ENCODE peak calls at places on chromosomes 12 and 14, in ten cellular contexts. H is psoas muscle, N is Peyer's patch, F is endothelial cell of umbilical vein, A is IMR-90, T is NT2/D1, X is left ventricle myocardium inferior, Q is H9, E is tibial artery, V is PC-3. Y is an unnamed sample. For H3K9me3 and H3K4me1, the result is how much of the 10 kb centered on the place peaks cover.

GRCh38 chr14:103186894-103187586 is 63.8 kb downstream of the TNFAIP2 start:
- DNase-seq in H (no peak), N (peak), F (no peak), A (no peak), T (peak), X (no peak), Q (peak), E (peak), V (no peak), Y (no peak)

GRCh38 chr12:126248871-126249403 is 1183.7 kb downstream of the AACS start:
- DNase-seq in H (no peak), N (no peak), F (no peak), A (no peak), T (peak), X (no peak), Q (no peak), E (no peak), V (no peak), Y (no peak)

GRCh38 chr14:74898694-74899093 is 17.0 kb downstream of the DLST start:
- DNase-seq in H (no peak), N (no peak), F (no peak), A (no peak), T (no peak), X (no peak), Q (no peak), E (no peak), V (no peak), Y (no peak)

GRCh38 chr14:102986810-102987579 is 64.5 kb downstream of the AMN start:
- DNase-seq in H (no peak), N (no peak), F (peak), A (peak), T (no peak), X (no peak), Q (no peak), E (peak), V (peak), Y (peak)

GRCh38 chr14:92489394-92490238 is 24.0 kb upstream of the RIN3 start:
- DNase-seq in H (no peak), N (no peak), F (no peak), A (no peak), T (no peak), X (no peak), Q (peak), E (no peak), V (no peak), Y (no peak)

GRCh38 chr14:39376671-39377403 is 55.4 kb downstream of the FBXO33 start:
- DNase-seq in H (no peak), N (no peak), F (peak), A (peak), T (no peak), X (no peak), Q (no peak), E (no peak), V (no peak), Y (peak)

GRCh38 chr12:21545557-21545956 is 19.5 kb downstream of the SPX start:
- DNase-seq in H (no peak), N (no peak), F (no peak), A (no peak), T (no peak), X (no peak), Q (no peak), E (no peak), V (no peak), Y (no peak)

GRCh38 chr14:66495214-66496098 is 9.3 kb downstream of the CCDC196 start:
- DNase-seq in H (no peak), N (peak), F (peak), A (peak), T (peak), X (no peak), Q (peak), E (no peak), V (peak), Y (peak)

GRCh38 chr14:24238123-24238522 is 4.3 kb downstream of the TINF2 start:
- DNase-seq in H (no peak), N (no peak), F (no peak), A (no peak), T (no peak), X (no peak), Q (no peak), E (peak), V (peak), Y (no peak)

GRCh38 chr12:121467638-121468403 is 67.9 kb downstream of the RNF34 start:
- DNase-seq in H (no peak), N (no peak), F (peak), A (no peak), T (no peak), X (no peak), Q (peak), E (peak), V (no peak), Y (peak)

GRCh38 chr12:109723311-109723791 is 9.7 kb downstream of the FAM222A start:
- DNase-seq in H (peak), N (peak), F (no peak), A (no peak), T (no peak), X (peak), Q (no peak), E (peak), V (no peak), Y (no peak)

GRCh38 chr12:123264642-123265041 is 7.0 kb downstream of the CDK2AP1 start:
- DNase-seq in H (no peak), N (no peak), F (no peak), A (no peak), T (no peak), X (no peak), Q (peak), E (no peak), V (no peak), Y (no peak)

GRCh38 chr14:99318959-99319295 is 46.9 kb upstream of the BCL11B start:
- DNase-seq in H (no peak), N (no peak), F (no peak), A (no peak), T (no peak), X (no peak), Q (no peak), E (no peak), V (no peak), Y (no peak)

GRCh38 chr12:120856980-120857379 is 47.2 kb downstream of the SPPL3 start:
- DNase-seq in H (no peak), N (no peak), F (no peak), A (no peak), T (no peak), X (no peak), Q (no peak), E (no peak), V (peak), Y (no peak)

GRCh38 chr12:125128806-125129571 is 63.8 kb downstream of the AACS start:
- DNase-seq in H (no peak), N (no peak), F (no peak), A (no peak), T (no peak), X (no peak), Q (no peak), E (no peak), V (no peak), Y (no peak)

GRCh38 chr14:77862154-77862783 is 62.4 kb downstream of the ADCK1 start:
- DNase-seq in H (peak), N (peak), F (peak), A (peak), T (peak), X (peak), Q (peak), E (peak), V (peak), Y (peak)

GRCh38 chr14:92563359-92563758 is 49.8 kb downstream of the RIN3 start:
- DNase-seq in H (no peak), N (no peak), F (no peak), A (peak), T (no peak), X (no peak), Q (no peak), E (no peak), V (peak), Y (peak)

GRCh38 chr14:100022772-100023451 is 42.3 kb upstream of the EVL start:
- DNase-seq in H (peak), N (no peak), F (no peak), A (peak), T (no peak), X (peak), Q (no peak), E (peak), V (no peak), Y (no peak)

GRCh38 chr12:77131977-77132490 is 66.7 kb upstream of the E2F7 start:
- DNase-seq in H (no peak), N (no peak), F (no peak), A (no peak), T (no peak), X (no peak), Q (no peak), E (no peak), V (peak), Y (no peak)

GRCh38 chr12:12384601-12385321 is 27.9 kb downstream of the BORCS5 start:
- DNase-seq in H (no peak), N (no peak), F (no peak), A (no peak), T (peak), X (no peak), Q (peak), E (no peak), V (no peak), Y (no peak)

GRCh38 chr12:97127061-97127460 is 220.0 kb downstream of the NEDD1 start:
- DNase-seq in H (no peak), N (no peak), F (peak), A (no peak), T (peak), X (no peak), Q (no peak), E (no peak), V (no peak), Y (no peak)

GRCh38 chr12:92582888-92583287 is 119.9 kb upstream of the PLEKHG7 start:
- DNase-seq in H (no peak), N (no peak), F (no peak), A (no peak), T (peak), X (no peak), Q (no peak), E (no peak), V (no peak), Y (no peak)

GRCh38 chr12:19003110-19003509 is 126.4 kb upstream of the PLEKHA5 start:
- DNase-seq in H (no peak), N (no peak), F (no peak), A (no peak), T (no peak), X (no peak), Q (no peak), E (no peak), V (no peak), Y (no peak)

GRCh38 chr14:64889352-64889751 is 9.6 kb upstream of the SPTB start:
- DNase-seq in H (no peak), N (no peak), F (no peak), A (peak), T (no peak), X (no peak), Q (no peak), E (no peak), V (peak), Y (no peak)

GRCh38 chr14:49908433-49908782 is 15.5 kb downstream of the ARF6 start:
- DNase-seq in H (no peak), N (no peak), F (no peak), A (no peak), T (no peak), X (no peak), Q (no peak), E (no peak), V (peak), Y (no peak)

GRCh38 chr12:98741615-98742265 is 96.7 kb downstream of the APAF1 start:
- DNase-seq in H (no peak), N (no peak), F (no peak), A (peak), T (peak), X (no peak), Q (no peak), E (no peak), V (no peak), Y (no peak)

GRCh38 chr14:22426711-22427110 is 162.3 kb downstream of the DAD1 start:
- DNase-seq in H (no peak), N (no peak), F (no peak), A (no peak), T (no peak), X (no peak), Q (no peak), E (no peak), V (no peak), Y (no peak)

GRCh38 chr12:47080725-47081502 is 1.2 kb upstream of the AMIGO2 start:
- DNase-seq in H (peak), N (peak), F (peak), A (peak), T (no peak), X (peak), Q (no peak), E (peak), V (peak), Y (no peak)

GRCh38 chr12:124509676-124510300 is 57.6 kb downstream of the NCOR2 start:
- DNase-seq in H (peak), N (no peak), F (no peak), A (peak), T (no peak), X (peak), Q (peak), E (peak), V (no peak), Y (peak)

GRCh38 chr14:101004954-101005353 is 101.4 kb upstream of the RTL1 start:
- DNase-seq in H (peak), N (no peak), F (no peak), A (peak), T (no peak), X (no peak), Q (no peak), E (peak), V (no peak), Y (peak)

GRCh38 chr12:120663741-120664140 is 23.2 kb upstream of the MLEC start:
- DNase-seq in H (no peak), N (no peak), F (no peak), A (no peak), T (no peak), X (no peak), Q (no peak), E (no peak), V (no peak), Y (no peak)

GRCh38 chr14:26410189-26410685 is 187.6 kb downstream of the NOVA1 start:
- DNase-seq in H (no peak), N (no peak), F (no peak), A (no peak), T (no peak), X (no peak), Q (no peak), E (no peak), V (peak), Y (no peak)
- H3K9me3 ChIP-seq in H (under half), N (under half), F (under half), A (under half), T (under half), X (under half), Q (under half), E (under half), V (under half), Y (under half)

GRCh38 chr14:68677476-68677875 is 115.4 kb downstream of the ZFP36L1 start:
- DNase-seq in H (no peak), N (no peak), F (no peak), A (no peak), T (no peak), X (no peak), Q (no peak), E (peak), V (no peak), Y (no peak)

GRCh38 chr14:68679301-68679700 is 113.6 kb downstream of the ZFP36L1 start:
- DNase-seq in H (no peak), N (no peak), F (no peak), A (no peak), T (no peak), X (no peak), Q (no peak), E (no peak), V (no peak), Y (no peak)

GRCh38 chr14:68677901-68678300 is 115.0 kb downstream of the ZFP36L1 start:
- DNase-seq in H (no peak), N (no peak), F (no peak), A (no peak), T (no peak), X (no peak), Q (no peak), E (peak), V (no peak), Y (no peak)

GRCh38 chr14:68679746-68680467 is 113.0 kb downstream of the ZFP36L1 start:
- DNase-seq in H (no peak), N (no peak), F (no peak), A (no peak), T (no peak), X (no peak), Q (no peak), E (no peak), V (no peak), Y (no peak)

DNA sequence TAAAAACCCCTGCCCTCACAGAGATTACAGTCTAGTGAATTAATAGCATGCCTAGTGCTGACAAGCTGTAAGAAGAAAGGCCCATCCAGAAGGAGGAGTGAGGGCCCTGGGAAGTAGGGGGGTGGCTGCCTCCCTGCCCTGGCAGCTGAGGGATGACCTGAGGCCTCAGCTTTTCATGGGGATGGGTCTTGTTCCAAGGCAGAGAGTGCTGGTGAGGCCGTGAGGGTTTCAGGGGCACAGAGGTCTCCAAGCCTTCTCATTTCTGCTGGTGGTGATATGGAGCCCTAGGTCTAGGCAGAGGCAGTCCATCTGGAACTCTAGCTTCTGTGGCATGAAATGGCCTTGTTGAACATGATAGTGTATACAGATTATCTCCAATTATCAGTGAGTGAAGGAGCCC is 114.4 kb downstream of the ZFP36L1 start:
- DNase-seq in H (no peak), N (no peak), F (no peak), A (no peak), T (no peak), X (no peak), Q (no peak), E (peak), V (no peak), Y (no peak)
- H3K4me1 ChIP-seq in H (under half), N (under half), F (under half), A (under half), T (under half), X (under half), Q (under half), E (under half), V (under half), Y (under half)

GRCh38 chr14:106489112-106489881 is 962.9 kb downstream of the TMEM121 start:
- DNase-seq in H (no peak), N (no peak), F (no peak), A (no peak), T (no peak), X (no peak), Q (no peak), E (no peak), V (no peak), Y (no peak)
- H3K9me3 ChIP-seq in H (under half), N (under half), F (under half), A (under half), T (under half), X (under half), Q (half or more), E (under half), V (under half), Y (under half)

GRCh38 chr12:6551496-6552139 is 4.2 kb downstream of the IFFO1 start:
- DNase-seq in H (peak), N (no peak), F (no peak), A (peak), T (no peak), X (peak), Q (no peak), E (no peak), V (no peak), Y (peak)

GRCh38 chr12:6551063-6551461 is 4.8 kb downstream of the IFFO1 start:
- DNase-seq in H (peak), N (peak), F (no peak), A (no peak), T (no peak), X (peak), Q (peak), E (peak), V (no peak), Y (no peak)

GRCh38 chr12:6552140-6552551 is 3.7 kb downstream of the IFFO1 start:
- DNase-seq in H (peak), N (no peak), F (no peak), A (no peak), T (no peak), X (peak), Q (peak), E (peak), V (no peak), Y (peak)

GRCh38 chr12:6549379-6550151 is 6.3 kb downstream of the IFFO1 start:
- DNase-seq in H (peak), N (no peak), F (no peak), A (no peak), T (no peak), X (no peak), Q (no peak), E (no peak), V (no peak), Y (no peak)

DNA sequence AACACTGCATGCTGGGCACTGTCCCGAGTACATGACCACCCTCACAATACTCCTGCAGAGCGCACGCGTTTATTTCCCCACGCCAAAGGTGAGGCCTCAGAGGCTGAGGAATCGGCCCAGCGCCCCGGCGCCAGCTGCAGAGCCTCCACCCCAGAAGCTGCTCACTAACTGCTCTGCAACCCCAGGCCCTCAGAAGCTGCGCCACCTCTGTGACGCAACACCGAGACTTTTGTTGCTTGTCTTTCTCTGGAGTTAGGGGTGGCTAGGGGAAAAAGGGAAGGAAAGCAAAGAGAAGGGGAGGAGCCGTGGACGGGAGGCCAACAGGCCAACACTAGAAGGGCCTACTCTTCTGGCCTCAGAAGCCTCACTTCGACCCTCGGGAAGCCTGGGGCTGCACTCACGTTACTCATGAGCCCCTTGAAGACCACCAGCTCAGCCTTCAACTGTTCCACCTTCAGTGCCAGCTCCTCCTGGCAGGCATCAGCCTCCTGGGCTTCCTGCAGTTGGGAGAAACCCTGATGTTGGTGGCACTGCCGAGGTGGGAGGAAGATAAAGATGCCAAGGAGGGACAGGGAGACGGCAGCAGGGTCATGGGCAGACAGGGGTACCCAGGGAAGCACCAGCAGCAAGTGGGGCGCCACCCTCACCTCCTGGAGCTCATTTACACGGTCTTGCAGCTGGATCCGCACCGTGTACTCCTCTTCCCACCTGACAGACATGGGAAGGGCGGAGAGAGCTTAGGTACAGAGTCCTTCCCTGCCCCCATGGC is 5.4 kb downstream of the IFFO1 start:
- DNase-seq in H (no peak), N (peak), F (no peak), A (no peak), T (no peak), X (peak), Q (no peak), E (no peak), V (no peak), Y (no peak)
- H3K4me1 ChIP-seq in H (under half), N (under half), F (half or more), A (half or more), T (half or more), X (half or more), Q (under half), E (under half), V (under half), Y (half or more)

GRCh38 chr12:31903025-31903424 is 56.2 kb upstream of the RESF1 start:
- DNase-seq in H (no peak), N (no peak), F (no peak), A (no peak), T (no peak), X (no peak), Q (no peak), E (no peak), V (no peak), Y (no peak)

DNA sequence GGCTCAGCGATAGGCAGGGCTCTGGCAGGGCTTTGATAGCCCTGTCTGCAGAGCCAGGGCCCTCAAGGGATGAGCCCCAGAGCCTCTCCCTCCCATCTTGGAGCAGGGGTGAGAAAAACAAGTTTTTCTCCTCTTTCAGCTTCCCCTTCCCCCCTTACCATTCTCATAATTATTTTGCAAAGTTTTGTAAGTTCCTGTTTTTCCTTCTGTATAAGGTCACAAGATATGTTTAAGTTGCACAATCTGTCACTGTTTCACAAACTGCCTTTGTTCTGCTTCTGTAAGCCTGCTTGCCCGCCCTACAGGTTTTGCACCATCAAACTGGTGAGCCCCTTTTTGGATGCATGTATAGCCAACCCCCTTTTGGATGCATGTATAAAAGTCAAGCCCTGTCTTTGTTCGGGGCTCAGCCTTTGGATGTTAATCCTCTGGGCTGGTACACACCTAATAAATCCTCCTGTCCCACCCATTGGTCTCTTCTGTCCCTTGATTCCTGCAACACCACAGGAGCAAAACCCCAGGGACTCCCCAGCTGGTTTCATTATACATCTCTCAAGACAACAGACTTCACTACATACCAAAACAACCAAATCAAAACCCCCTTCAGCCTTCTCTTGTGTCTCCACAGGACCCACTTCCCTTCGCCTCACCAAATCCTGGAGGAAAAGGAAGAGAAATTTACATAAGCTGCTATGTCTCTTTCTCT is 52.5 kb upstream of the RESF1 start:
- DNase-seq in H (no peak), N (no peak), F (no peak), A (no peak), T (no peak), X (no peak), Q (no peak), E (no peak), V (no peak), Y (no peak)
- H3K9me3 ChIP-seq in H (under half), N (under half), F (under half), A (under half), T (half or more), X (under half), Q (under half), E (under half), V (under half), Y (under half)